ENCODE peak calls at places on chromosomes 11 and 22, in six cellular contexts. One of them, this sample, is unnamed.

GRCh38 chr11:71139516-71140205 is 112.7 kb downstream of the SHANK2 start:
- DNase-seq in T-cell: no peak
- DNase-seq in A549: no peak
- DNase-seq in mucosa of gallbladder: peak
- DNase-seq in RCC 7860: no peak
- DNase-seq in NCI-H1436: peak
- DNase-seq in this sample: no peak

GRCh38 chr22:20957118-20957690 is 9.9 kb upstream of the AIFM3 start:
- DNase-seq in T-cell: no peak
- DNase-seq in A549: peak
- DNase-seq in mucosa of gallbladder: no peak
- DNase-seq in RCC 7860: no peak
- DNase-seq in NCI-H1436: no peak
- DNase-seq in this sample: no peak

GRCh38 chr11:111417011-111417765 is 38.1 kb upstream of the POU2AF1 start:
- DNase-seq in T-cell: no peak
- DNase-seq in A549: no peak
- DNase-seq in mucosa of gallbladder: no peak
- DNase-seq in RCC 7860: peak
- DNase-seq in NCI-H1436: no peak
- DNase-seq in this sample: peak

GRCh38 chr11:64340671-64341335 is 799 bp downstream of the CCDC88B start:
- DNase-seq in T-cell: peak
- DNase-seq in A549: no peak
- DNase-seq in mucosa of gallbladder: no peak
- DNase-seq in RCC 7860: no peak
- DNase-seq in NCI-H1436: no peak
- DNase-seq in this sample: no peak

GRCh38 chr11:9609841-9610240 is 36.4 kb downstream of the WEE1 start:
- DNase-seq in T-cell: no peak
- DNase-seq in A549: no peak
- DNase-seq in mucosa of gallbladder: no peak
- DNase-seq in RCC 7860: no peak
- DNase-seq in NCI-H1436: no peak
- DNase-seq in this sample: no peak

GRCh38 chr11:26700536-26701235 is 21.2 kb downstream of the SLC5A12 start:
- DNase-seq in T-cell: no peak
- DNase-seq in A549: no peak
- DNase-seq in mucosa of gallbladder: no peak
- DNase-seq in RCC 7860: no peak
- DNase-seq in NCI-H1436: no peak
- DNase-seq in this sample: no peak

GRCh38 chr22:32355760-32356159 is 1.9 kb upstream of the RFPL3 start:
- DNase-seq in T-cell: no peak
- DNase-seq in A549: no peak
- DNase-seq in mucosa of gallbladder: no peak
- DNase-seq in RCC 7860: no peak
- DNase-seq in NCI-H1436: peak
- DNase-seq in this sample: no peak

GRCh38 chr11:134024420-134025085 is 44.3 kb upstream of the JAM3 start:
- DNase-seq in T-cell: no peak
- DNase-seq in A549: no peak
- DNase-seq in mucosa of gallbladder: no peak
- DNase-seq in RCC 7860: peak
- DNase-seq in NCI-H1436: no peak
- DNase-seq in this sample: no peak

This sample was measured in NCI-H526 treated with DMSO at 0.1 percent for 48 hours.